ENCODE peak calls at places on chromosomes 1 and 21, in six cellular contexts. One of them, this sample, is unnamed.

GRCh38 chr1:7781923-7782495 is 2.1 kb upstream of the PER3 start:
- DNase-seq in Ammon's horn: no peak
- DNase-seq in IMR-90: no peak
- DNase-seq in AG04450: no peak
- DNase-seq in T-helper 2 cell: no peak
- DNase-seq in DMS153: no peak
- DNase-seq in this sample: no peak

GRCh38 chr1:33429846-33430750 is 797 bp downstream of the PHC2 start:
- DNase-seq in Ammon's horn: peak; percentile 25
- DNase-seq in IMR-90: no peak
- DNase-seq in AG04450: no peak
- DNase-seq in T-helper 2 cell: peak; percentile 3
- DNase-seq in DMS153: no peak
- DNase-seq in this sample: no peak

GRCh38 chr1:186899977-186900376 is 71.2 kb downstream of the PLA2G4A start:
- DNase-seq in Ammon's horn: no peak
- DNase-seq in IMR-90: no peak
- DNase-seq in AG04450: no peak
- DNase-seq in T-helper 2 cell: no peak
- DNase-seq in DMS153: no peak
- DNase-seq in this sample: no peak

GRCh38 chr1:38677756-38678155 is 181.8 kb downstream of the RRAGC start:
- DNase-seq in Ammon's horn: no peak
- DNase-seq in IMR-90: no peak
- DNase-seq in AG04450: no peak
- DNase-seq in T-helper 2 cell: no peak
- DNase-seq in DMS153: no peak
- DNase-seq in this sample: no peak

GRCh38 chr1:3695326-3696217 is 43.3 kb downstream of the TP73 start:
- DNase-seq in Ammon's horn: peak; percentile 69
- DNase-seq in IMR-90: peak; percentile 4
- DNase-seq in AG04450: no peak
- DNase-seq in T-helper 2 cell: no peak
- DNase-seq in DMS153: no peak
- DNase-seq in this sample: peak; percentile 4

GRCh38 chr1:240199758-240200655 is 108.3 kb downstream of the FMN2 start:
- DNase-seq in Ammon's horn: no peak
- DNase-seq in IMR-90: no peak
- DNase-seq in AG04450: no peak
- DNase-seq in T-helper 2 cell: no peak
- DNase-seq in DMS153: no peak
- DNase-seq in this sample: no peak

GRCh38 chr21:42815217-42815616 is 64.1 kb downstream of the WDR4 start:
- DNase-seq in Ammon's horn: no peak
- DNase-seq in IMR-90: no peak
- DNase-seq in AG04450: no peak
- DNase-seq in T-helper 2 cell: no peak
- DNase-seq in DMS153: no peak
- DNase-seq in this sample: no peak

GRCh38 chr1:192512426-192513125 is 63.0 kb upstream of the RGS1 start:
- DNase-seq in Ammon's horn: peak; percentile 32
- DNase-seq in IMR-90: no peak
- DNase-seq in AG04450: no peak
- DNase-seq in T-helper 2 cell: no peak
- DNase-seq in DMS153: peak; percentile 9
- DNase-seq in this sample: no peak

GRCh38 chr1:168360151-168360550 is 79.5 kb downstream of the TBX19 start:
- DNase-seq in Ammon's horn: no peak
- DNase-seq in IMR-90: no peak
- DNase-seq in AG04450: no peak
- DNase-seq in T-helper 2 cell: no peak
- DNase-seq in DMS153: no peak
- DNase-seq in this sample: no peak

GRCh38 chr1:85850238-85850637 is 142.0 kb upstream of the ZNHIT6 start:
- DNase-seq in Ammon's horn: no peak
- DNase-seq in IMR-90: peak; percentile 95
- DNase-seq in AG04450: peak; percentile 82
- DNase-seq in T-helper 2 cell: no peak
- DNase-seq in DMS153: no peak
- DNase-seq in this sample: no peak

GRCh38 chr21:38725196-38726157 is 80.3 kb upstream of the ETS2 start:
- DNase-seq in Ammon's horn: no peak
- DNase-seq in IMR-90: no peak
- DNase-seq in AG04450: no peak
- DNase-seq in T-helper 2 cell: no peak
- DNase-seq in DMS153: no peak
- DNase-seq in this sample: no peak

GRCh38 chr1:8687053-8687452 is 130.4 kb downstream of the RERE start:
- DNase-seq in Ammon's horn: no peak
- DNase-seq in IMR-90: peak; percentile 64
- DNase-seq in AG04450: no peak
- DNase-seq in T-helper 2 cell: no peak
- DNase-seq in DMS153: peak; percentile 37
- DNase-seq in this sample: no peak

GRCh38 chr1:205077934-205078311 is 6.3 kb downstream of the TMEM81 start:
- DNase-seq in Ammon's horn: no peak
- DNase-seq in IMR-90: no peak
- DNase-seq in AG04450: no peak
- DNase-seq in T-helper 2 cell: no peak
- DNase-seq in DMS153: no peak
- DNase-seq in this sample: no peak

GRCh38 chr1:151715726-151716404 is 738 bp downstream of the CELF3 start:
- DNase-seq in Ammon's horn: no peak
- DNase-seq in IMR-90: no peak
- DNase-seq in AG04450: no peak
- DNase-seq in T-helper 2 cell: no peak
- DNase-seq in DMS153: peak; percentile 34
- DNase-seq in this sample: no peak

GRCh38 chr1:2777428-2778219 is 23.9 kb downstream of the TTC34 start:
- DNase-seq in Ammon's horn: no peak
- DNase-seq in IMR-90: no peak
- DNase-seq in AG04450: no peak
- DNase-seq in T-helper 2 cell: no peak
- DNase-seq in DMS153: no peak
- DNase-seq in this sample: no peak

GRCh38 chr1:162914601-162915000 is 53.6 kb upstream of the CCDC190 start:
- DNase-seq in Ammon's horn: no peak
- DNase-seq in IMR-90: no peak
- DNase-seq in AG04450: no peak
- DNase-seq in T-helper 2 cell: no peak
- DNase-seq in DMS153: no peak
- DNase-seq in this sample: no peak

GRCh38 chr21:37373539-37373938 is 7.0 kb downstream of the DYRK1A start:
- DNase-seq in Ammon's horn: no peak
- DNase-seq in IMR-90: no peak
- DNase-seq in AG04450: no peak
- DNase-seq in T-helper 2 cell: no peak
- DNase-seq in DMS153: no peak
- DNase-seq in this sample: no peak

This sample was measured in T follicular helper cell.